ENCODE peak calls at places on chromosomes 12 and 14, in five cellular contexts. X is SIG-M5; K is stimulated activated effector memory CD8-positive, alpha-beta T cell treated with anti-CD3 and anti-CD28 coated beads, Interleukin-12 subunit alpha, Interleukin-12 subunit beta, amount 100 ng/mL, for 72 hours; Y is NCI-H1105; W is hippocampal formation. P is an unnamed sample.

GRCh38 chr12:3658327-3659163 is 94.4 kb downstream of the CRACR2A start:
- DNase-seq in X (no peak), K (peak), Y (peak), W (no peak), P (no peak)

GRCh38 chr12:107322063-107322462 is 228.7 kb upstream of the CRY1 start:
- DNase-seq in X (no peak), K (peak), Y (no peak), W (no peak), P (no peak)

GRCh38 chr14:97468220-97468619 is 671.0 kb downstream of the VRK1 start:
- DNase-seq in X (no peak), K (no peak), Y (no peak), W (no peak), P (no peak)

GRCh38 chr12:127260531-127260930 is 1006.4 kb upstream of the TMEM132C start:
- DNase-seq in X (no peak), K (no peak), Y (no peak), W (no peak), P (no peak)

GRCh38 chr12:80321653-80322052 is 122.4 kb upstream of the PTPRQ start:
- DNase-seq in X (no peak), K (no peak), Y (no peak), W (no peak), P (no peak)

GRCh38 chr14:74251546-74252030 is 12.3 kb downstream of the VSX2 start:
- DNase-seq in X (no peak), K (peak), Y (peak), W (peak), P (peak)

GRCh38 chr14:61611880-61612630 is 83.3 kb upstream of the HIF1A start:
- DNase-seq in X (no peak), K (no peak), Y (no peak), W (no peak), P (no peak)

GRCh38 chr12:93813972-93814821 is 137.0 kb downstream of the CRADD start:
- DNase-seq in X (no peak), K (no peak), Y (no peak), W (peak), P (no peak)

GRCh38 chr12:51028126-51028810 is 2.1 kb upstream of the SLC11A2 start:
- DNase-seq in X (peak), K (no peak), Y (no peak), W (peak), P (no peak)

GRCh38 chr14:39912192-39913100 is 480.2 kb upstream of the FBXO33 start:
- DNase-seq in X (no peak), K (no peak), Y (no peak), W (no peak), P (no peak)

GRCh38 chr12:26701604-26702215 is 131.3 kb downstream of the ITPR2 start:
- DNase-seq in X (no peak), K (no peak), Y (peak), W (no peak), P (no peak)

GRCh38 chr12:109098142-109098652 is 800 bp downstream of the UNG start:
- DNase-seq in X (no peak), K (no peak), Y (peak), W (no peak), P (no peak)

GRCh38 chr14:96630281-96630680 is 128.1 kb downstream of the PAPOLA start:
- DNase-seq in X (no peak), K (no peak), Y (no peak), W (no peak), P (no peak)

GRCh38 chr12:269216-269615 is 6.6 kb upstream of the SLC6A13 start:
- DNase-seq in X (no peak), K (no peak), Y (no peak), W (peak), P (no peak)

GRCh38 chr14:95500201-95500681 is 16.2 kb downstream of the SYNE3 start:
- DNase-seq in X (no peak), K (no peak), Y (no peak), W (peak), P (no peak)

GRCh38 chr14:81990312-81990761 is 456.7 kb upstream of the SEL1L start:
- DNase-seq in X (peak), K (peak), Y (peak), W (peak), P (peak)